ENCODE peak calls at places on chromosomes 7 and 10, in seven cellular contexts. Y, N, P, J, D, I and Q are unnamed samples.

GRCh38 chr7:35035511-35035921 is 1.8 kb downstream of the DPY19L1 start:
- DNase-seq in Y (peak), N (peak), P (no peak), J (peak), D (no peak), I (no peak), Q (no peak)

GRCh38 chr7:12686234-12686893 is 1.1 kb upstream of the ARL4A start:
- DNase-seq in Y (peak), N (peak), P (peak), J (peak), D (peak), I (peak), Q (peak)

GRCh38 chr7:36400023-36400422 is 10.4 kb downstream of the ANLN start:
- DNase-seq in Y (no peak), N (peak), P (no peak), J (no peak), D (no peak), I (peak), Q (no peak)

GRCh38 chr7:91892821-91893340 is 12.4 kb upstream of the MTERF1 start:
- DNase-seq in Y (peak), N (peak), P (no peak), J (peak), D (no peak), I (no peak), Q (peak)

GRCh38 chr10:90745565-90745964 is 112.3 kb downstream of the HTR7 start:
- DNase-seq in Y (no peak), N (no peak), P (no peak), J (no peak), D (no peak), I (no peak), Q (no peak)

GRCh38 chr10:90051053-90051452 is 349.7 kb downstream of the KIF20B start:
- DNase-seq in Y (no peak), N (no peak), P (no peak), J (peak), D (no peak), I (no peak), Q (no peak)

GRCh38 chr7:19290936-19291335 is 145.7 kb upstream of the FERD3L start:
- DNase-seq in Y (no peak), N (peak), P (no peak), J (no peak), D (no peak), I (no peak), Q (no peak)

GRCh38 chr10:111076682-111077661 is at the start of gene ADRA2A:
- DNase-seq in Y (peak), N (peak), P (peak), J (peak), D (peak), I (peak), Q (peak)

GRCh38 chr10:122282253-122282671 is 11.2 kb downstream of the BTBD16 start:
- DNase-seq in Y (no peak), N (peak), P (no peak), J (peak), D (no peak), I (no peak), Q (no peak)

GRCh38 chr10:84375011-84375410 is 46.6 kb downstream of the CCSER2 start:
- DNase-seq in Y (peak), N (peak), P (no peak), J (peak), D (no peak), I (peak), Q (peak)

GRCh38 chr7:46566375-46566774 is 645.3 kb upstream of the IGFBP3 start:
- DNase-seq in Y (no peak), N (peak), P (no peak), J (no peak), D (no peak), I (no peak), Q (no peak)

GRCh38 chr7:70037171-70037933 is 439.1 kb downstream of the AUTS2 start:
- DNase-seq in Y (no peak), N (no peak), P (no peak), J (no peak), D (no peak), I (no peak), Q (no peak)

GRCh38 chr10:132308588-132309451 is 1.1 kb upstream of the STK32C start:
- DNase-seq in Y (peak), N (no peak), P (peak), J (no peak), D (peak), I (peak), Q (no peak)

GRCh38 chr7:148291799-148292198 is 298.8 kb upstream of the C7orf33 start:
- DNase-seq in Y (no peak), N (no peak), P (no peak), J (no peak), D (no peak), I (no peak), Q (no peak)

GRCh38 chr10:15603446-15604011 is 116.2 kb downstream of the ITGA8 start:
- DNase-seq in Y (no peak), N (no peak), P (no peak), J (peak), D (no peak), I (no peak), Q (no peak)

GRCh38 chr10:116263870-116264269 is 9.1 kb downstream of the GFRA1 start:
- DNase-seq in Y (no peak), N (peak), P (no peak), J (peak), D (no peak), I (peak), Q (no peak)

GRCh38 chr10:131724891-131725735 is 175.7 kb upstream of the PPP2R2D start:
- DNase-seq in Y (no peak), N (no peak), P (peak), J (no peak), D (no peak), I (no peak), Q (no peak)

GRCh38 chr7:12458520-12459131 is 55.0 kb upstream of the VWDE start:
- DNase-seq in Y (peak), N (peak), P (no peak), J (peak), D (no peak), I (peak), Q (peak)

GRCh38 chr7:96349572-96349971 is 27.7 kb upstream of the SLC25A13 start:
- DNase-seq in Y (no peak), N (no peak), P (no peak), J (peak), D (no peak), I (no peak), Q (no peak)

GRCh38 chr7:131493559-131493958 is 62.9 kb downstream of the PODXL start:
- DNase-seq in Y (no peak), N (no peak), P (no peak), J (no peak), D (no peak), I (no peak), Q (no peak)

GRCh38 chr10:128879030-128879429 is 588.0 kb upstream of the MGMT start:
- DNase-seq in Y (no peak), N (no peak), P (no peak), J (no peak), D (no peak), I (no peak), Q (no peak)

GRCh38 chr7:74371381-74372059 is 82.2 kb upstream of the GTF2IRD1 start:
- DNase-seq in Y (peak), N (no peak), P (peak), J (peak), D (peak), I (peak), Q (peak)

GRCh38 chr7:44078521-44078920 is 3.8 kb downstream of the POLM start:
- DNase-seq in Y (no peak), N (no peak), P (no peak), J (no peak), D (no peak), I (no peak), Q (no peak)

GRCh38 chr7:31083205-31083801 is 31.2 kb downstream of the ADCYAP1R1 start:
- DNase-seq in Y (no peak), N (no peak), P (no peak), J (no peak), D (no peak), I (no peak), Q (no peak)

GRCh38 chr7:91557789-91558396 is 293.7 kb downstream of the FZD1 start:
- DNase-seq in Y (no peak), N (peak), P (no peak), J (peak), D (no peak), I (peak), Q (no peak)

GRCh38 chr10:126242352-126243260 is 145.7 kb downstream of the ADAM12 start:
- DNase-seq in Y (no peak), N (peak), P (no peak), J (peak), D (no peak), I (no peak), Q (no peak)

GRCh38 chr7:146885231-146885630 is 768.6 kb downstream of the CNTNAP2 start:
- DNase-seq in Y (no peak), N (no peak), P (no peak), J (no peak), D (no peak), I (no peak), Q (no peak)

GRCh38 chr7:124764847-124765400 is 668 bp downstream of the GPR37 start:
- DNase-seq in Y (peak), N (peak), P (peak), J (no peak), D (peak), I (peak), Q (peak)

GRCh38 chr10:15201589-15202300 is 33.3 kb upstream of the NMT2 start:
- DNase-seq in Y (no peak), N (peak), P (no peak), J (peak), D (no peak), I (peak), Q (no peak)

GRCh38 chr10:43046288-43046991 is 30.4 kb upstream of the RET start:
- DNase-seq in Y (no peak), N (no peak), P (peak), J (no peak), D (no peak), I (no peak), Q (no peak)

GRCh38 chr10:86410542-86411124 is 44.0 kb upstream of the GRID1 start:
- DNase-seq in Y (no peak), N (peak), P (no peak), J (peak), D (no peak), I (peak), Q (no peak)

GRCh38 chr7:149799397-149800168 is 26.2 kb upstream of the ZNF467 start:
- DNase-seq in Y (peak), N (no peak), P (peak), J (no peak), D (peak), I (peak), Q (peak)

GRCh38 chr10:24961582-24961981 is 9.2 kb upstream of the PRTFDC1 start:
- DNase-seq in Y (no peak), N (no peak), P (no peak), J (no peak), D (no peak), I (no peak), Q (no peak)

GRCh38 chr7:1979591-1980560 is 252.9 kb downstream of the MAD1L1 start:
- DNase-seq in Y (no peak), N (no peak), P (peak), J (no peak), D (no peak), I (no peak), Q (no peak)

GRCh38 chr10:3764626-3765375 is 20.2 kb downstream of the KLF6 start:
- DNase-seq in Y (no peak), N (no peak), P (no peak), J (no peak), D (no peak), I (no peak), Q (no peak)

GRCh38 chr7:112267944-112268691 is 61.6 kb downstream of the ZNF277 start:
- DNase-seq in Y (no peak), N (no peak), P (no peak), J (no peak), D (no peak), I (no peak), Q (no peak)

GRCh38 chr7:130009848-130010688 is 41.1 kb downstream of the ZC3HC1 start:
- DNase-seq in Y (peak), N (peak), P (no peak), J (peak), D (peak), I (peak), Q (no peak)

GRCh38 chr7:125406111-125406510 is 476.5 kb upstream of the POT1 start:
- DNase-seq in Y (no peak), N (no peak), P (no peak), J (no peak), D (no peak), I (no peak), Q (no peak)

DNA sequence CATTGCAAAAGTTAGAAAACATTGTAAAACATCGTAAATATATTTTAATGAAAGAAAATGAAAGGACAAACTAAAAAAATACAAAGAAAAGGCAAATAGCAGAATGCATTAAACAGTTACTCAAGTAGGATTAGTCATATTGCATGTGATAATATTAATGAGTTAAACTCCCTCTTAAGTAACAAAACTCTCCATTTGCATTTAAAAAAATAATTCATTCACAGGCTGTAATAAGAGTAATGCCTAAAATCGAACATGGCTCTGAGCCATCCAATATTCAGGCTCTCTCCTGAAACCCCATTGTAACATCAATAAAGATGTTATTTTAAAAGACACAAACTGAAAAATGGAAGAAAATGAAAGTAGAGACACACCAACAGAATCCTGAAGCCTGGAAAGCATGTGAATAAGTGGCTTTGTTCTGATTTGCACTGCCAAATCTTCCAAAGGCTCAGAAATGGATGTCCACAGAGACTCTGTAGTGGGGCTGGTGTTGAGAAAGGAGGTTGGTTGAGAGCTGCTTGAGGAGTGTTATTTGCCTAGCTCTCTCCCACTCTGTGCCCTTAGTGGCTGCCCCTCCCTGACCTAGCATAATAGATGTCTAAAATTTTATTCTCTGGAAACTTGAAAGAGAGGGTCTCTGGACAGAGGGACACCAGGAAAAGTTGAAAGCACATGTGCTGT is 268.3 kb upstream of the MEOX2 start:
- DNase-seq in Y (no peak), N (no peak), P (no peak), J (peak), D (no peak), I (no peak), Q (no peak)
- H2BK120ac ChIP-seq in Y (no peak), N (no peak), P (no peak), J (no peak), D (no peak), I (no peak), Q (no peak)

DNA sequence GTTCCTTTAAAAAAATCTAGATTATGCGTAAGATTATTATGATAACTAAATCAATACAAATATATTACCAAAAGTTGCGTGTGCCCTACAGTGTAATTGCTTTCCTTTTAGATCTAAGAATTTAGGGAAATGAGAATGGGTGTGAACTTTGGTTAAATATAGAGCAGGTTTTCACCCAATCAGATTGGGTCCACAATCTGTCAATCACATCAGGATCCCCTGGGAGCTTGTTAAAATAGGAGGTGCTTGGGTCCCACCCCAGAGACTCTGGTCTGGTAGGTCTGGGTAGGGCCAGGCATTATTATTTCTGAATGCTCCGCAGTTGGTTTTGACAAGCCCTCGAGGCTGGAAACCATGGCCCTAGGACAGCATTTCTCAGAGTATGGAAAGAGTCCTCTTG is 72.3 kb downstream of the TBXAS1 start:
- DNase-seq in Y (no peak), N (no peak), P (no peak), J (no peak), D (no peak), I (no peak), Q (no peak)
- H2BK120ac ChIP-seq in Y (no peak), N (no peak), P (no peak), J (no peak), D (no peak), I (no peak), Q (no peak)

DNA sequence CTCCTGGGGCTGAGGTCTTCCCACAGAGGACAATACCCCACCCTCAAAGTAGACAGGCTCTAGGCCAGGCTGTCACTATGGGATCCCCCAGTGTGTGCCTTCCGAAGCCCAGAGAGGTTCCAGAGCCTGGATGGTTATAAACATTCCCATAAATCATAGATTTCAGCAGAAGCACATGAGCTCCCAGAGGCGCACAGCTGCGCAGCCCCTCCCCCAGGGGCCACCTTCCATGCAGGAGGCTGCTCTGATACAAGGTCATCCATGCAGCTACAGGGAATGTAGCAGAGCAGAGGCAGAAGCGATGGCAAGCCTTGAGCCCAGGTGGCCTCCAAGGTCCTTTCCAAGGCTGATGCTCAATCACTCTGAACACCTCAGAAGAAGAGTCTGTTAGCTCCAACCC is 147.8 kb downstream of the OAT start:
- DNase-seq in Y (no peak), N (no peak), P (no peak), J (no peak), D (no peak), I (no peak), Q (no peak)
- H2BK120ac ChIP-seq in Y (no peak), N (no peak), P (no peak), J (no peak), D (no peak), I (no peak), Q (no peak)

GRCh38 chr7:99984593-99984992 is 8.8 kb upstream of the AZGP1 start:
- DNase-seq in Y (no peak), N (no peak), P (no peak), J (no peak), D (no peak), I (no peak), Q (no peak)

GRCh38 chr7:99992330-99993037 is 16.7 kb upstream of the AZGP1 start:
- DNase-seq in Y (no peak), N (no peak), P (no peak), J (no peak), D (no peak), I (no peak), Q (no peak)

GRCh38 chr7:99990417-99990816 is 14.6 kb upstream of the AZGP1 start:
- DNase-seq in Y (peak), N (no peak), P (no peak), J (no peak), D (no peak), I (no peak), Q (no peak)

DNA sequence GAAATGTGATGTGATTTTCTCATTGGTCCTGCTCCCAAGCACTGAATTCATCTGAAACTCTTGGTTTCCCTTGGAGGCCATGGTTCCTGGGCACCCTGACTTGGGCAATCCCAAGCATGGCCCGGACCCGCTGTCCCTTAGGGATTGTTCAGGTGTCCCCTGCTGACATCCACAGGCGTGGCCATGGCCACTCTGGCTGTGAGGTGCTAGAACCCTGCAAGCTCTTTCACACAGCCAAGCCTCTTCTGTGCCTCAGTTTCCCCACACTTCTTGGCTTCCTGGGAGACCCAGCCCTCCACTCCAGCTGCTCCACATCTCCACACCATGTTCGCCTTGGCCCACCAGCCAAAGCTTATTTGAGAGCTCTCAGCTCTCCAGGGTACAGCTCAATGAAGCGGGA is 12.0 kb upstream of the AZGP1 start:
- DNase-seq in Y (no peak), N (no peak), P (no peak), J (no peak), D (no peak), I (no peak), Q (no peak)
- H2BK120ac ChIP-seq in Y (no peak), N (no peak), P (no peak), J (no peak), D (no peak), I (no peak), Q (no peak)

GRCh38 chr7:20799566-20800377 is 13.1 kb upstream of the SP8 start:
- DNase-seq in Y (no peak), N (no peak), P (no peak), J (no peak), D (no peak), I (no peak), Q (no peak)

GRCh38 chr7:20798694-20799121 is 12.0 kb upstream of the SP8 start:
- DNase-seq in Y (peak), N (no peak), P (peak), J (no peak), D (peak), I (no peak), Q (no peak)

DNA sequence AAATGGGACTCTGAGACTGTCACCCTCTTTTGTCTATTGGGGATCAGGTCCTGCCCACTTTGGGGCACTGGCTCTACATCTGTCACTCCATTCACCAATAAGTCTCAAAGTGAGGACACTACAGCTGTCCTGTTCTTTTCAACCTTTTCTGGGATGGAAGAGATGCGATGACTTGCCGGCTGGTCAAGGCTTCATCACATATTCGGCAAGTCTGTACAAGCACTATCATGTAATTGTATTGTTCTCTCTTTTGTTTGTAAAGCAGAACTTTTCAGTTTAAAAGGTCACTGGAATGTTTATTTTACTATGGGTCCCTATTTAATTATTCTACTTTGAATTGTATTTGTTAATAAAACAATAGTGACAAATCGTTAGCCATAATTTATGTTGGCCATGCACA is 17.7 kb upstream of the SP8 start:
- DNase-seq in Y (no peak), N (no peak), P (no peak), J (no peak), D (no peak), I (no peak), Q (no peak)
- H2BK120ac ChIP-seq in Y (no peak), N (no peak), P (no peak), J (no peak), D (no peak), I (no peak), Q (no peak)

GRCh38 chr7:45506059-45506458 is 68.1 kb upstream of the ADCY1 start:
- DNase-seq in Y (no peak), N (no peak), P (no peak), J (no peak), D (no peak), I (no peak), Q (no peak)

GRCh38 chr7:45500257-45500656 is 73.9 kb upstream of the ADCY1 start:
- DNase-seq in Y (no peak), N (no peak), P (no peak), J (no peak), D (no peak), I (no peak), Q (no peak)

GRCh38 chr7:45501788-45502187 is 72.4 kb upstream of the ADCY1 start:
- DNase-seq in Y (no peak), N (no peak), P (no peak), J (no peak), D (no peak), I (no peak), Q (no peak)
- H2BK120ac ChIP-seq in Y (no peak), N (no peak), P (no peak), J (no peak), D (no peak), I (no peak), Q (no peak)